ENCODE peak calls at places on chromosomes 2 and 18, in ten cellular contexts. K is A549; W is naive thymus-derived CD4-positive, alpha-beta T cell; B is cardiac fibroblast; I is aorta; O is right atrium auricular region; T is neural progenitor cell; X is fibroblast of lung; R is spleen; P is tibial nerve. C is an unnamed sample.
A peak's percentile ranks its signal among the peaks of the same experiment; 100 is the strongest.

GRCh38 chr2:126769118-126769517 is 113.2 kb downstream of the GYPC start:
- DNase-seq in R (peak; percentile 48), P (no peak), B (no peak), O (no peak), X (no peak), K (no peak), I (no peak), T (no peak), W (no peak), C (no peak)

GRCh38 chr2:144432921-144433320 is 87.0 kb downstream of the ZEB2 start:
- DNase-seq in K (no peak), B (no peak), R (no peak), W (no peak), X (no peak), P (no peak), O (no peak), T (no peak), I (no peak), C (no peak)

GRCh38 chr2:111701266-111701665 is 182.7 kb downstream of the ANAPC1 start:
- DNase-seq in T (no peak), K (no peak), O (no peak), P (no peak), X (no peak), W (no peak), B (no peak), R (no peak), I (no peak), C (no peak)

GRCh38 chr18:27966872-27967271 is 210.1 kb downstream of the CDH2 start:
- DNase-seq in I (no peak), K (no peak), T (no peak), B (no peak), W (no peak), P (no peak), X (no peak), O (no peak), R (no peak), C (no peak)

GRCh38 chr2:72887836-72888437 is 729 bp downstream of the SPR start:
- DNase-seq in T (peak; percentile 94), O (peak; percentile 93), B (peak; percentile 91), K (peak; percentile 85), X (peak; percentile 84), I (peak; percentile 97), W (peak; percentile 23), P (peak; percentile 88), R (peak; percentile 86), C (peak; percentile 63)

GRCh38 chr2:30958571-30959220 is 151.4 kb upstream of the CAPN13 start:
- DNase-seq in B (no peak), W (no peak), P (no peak), T (peak; percentile 22), K (no peak), O (no peak), I (no peak), X (no peak), R (no peak), C (no peak)

GRCh38 chr2:12854001-12854530 is 137.3 kb downstream of the TRIB2 start:
- DNase-seq in R (peak; percentile 74), T (no peak), P (no peak), B (no peak), I (no peak), K (no peak), W (no peak), O (no peak), X (no peak), C (no peak)

GRCh38 chr2:199339826-199340605 is 117.7 kb downstream of the SATB2 start:
- DNase-seq in I (no peak), R (no peak), B (no peak), K (no peak), T (no peak), X (peak; percentile 74), P (no peak), O (no peak), W (no peak), C (no peak)

GRCh38 chr2:25215948-25216679 is 47.7 kb upstream of the POMC start:
- DNase-seq in X (peak; percentile 69), B (peak; percentile 83), K (peak; percentile 58), T (peak; percentile 86), R (peak; percentile 97), P (peak; percentile 40), W (peak; percentile 73), O (peak; percentile 64), I (peak; percentile 92), C (no peak)

GRCh38 chr2:59025157-59025757 is 784.1 kb upstream of the FANCL start:
- DNase-seq in P (no peak), I (no peak), B (peak; percentile 44), R (peak; percentile 76), O (no peak), W (no peak), T (peak; percentile 75), K (no peak), X (peak; percentile 36), C (no peak)

GRCh38 chr2:46422717-46423394 is 56.5 kb upstream of the TMEM247 start:
- DNase-seq in B (no peak), P (no peak), O (no peak), W (no peak), R (no peak), I (no peak), X (peak; percentile 73), K (no peak), T (no peak), C (no peak)

GRCh38 chr2:150449856-150450255 is 37.6 kb downstream of the RND3 start:
- DNase-seq in W (no peak), T (no peak), R (no peak), K (no peak), B (no peak), I (no peak), P (no peak), O (no peak), X (no peak), C (no peak)

GRCh38 chr2:226052772-226053416 is 653.4 kb downstream of the NYAP2 start:
- DNase-seq in B (no peak), W (no peak), T (no peak), R (no peak), X (no peak), I (no peak), K (no peak), O (no peak), P (no peak), C (no peak)

GRCh38 chr2:106185475-106186184 is 8.5 kb downstream of the UXS1 start:
- DNase-seq in W (no peak), K (no peak), O (no peak), I (no peak), R (no peak), B (no peak), X (no peak), P (no peak), T (no peak), C (no peak)

GRCh38 chr2:123916512-123916911 is 108.6 kb upstream of the CNTNAP5 start:
- DNase-seq in O (no peak), K (no peak), R (no peak), W (no peak), T (no peak), P (no peak), X (no peak), I (no peak), B (peak; percentile 13), C (no peak)

GRCh38 chr18:58379443-58379842 is 249.4 kb downstream of the ALPK2 start:
- DNase-seq in X (no peak), B (no peak), P (no peak), O (peak; percentile 56), R (no peak), W (no peak), T (no peak), I (no peak), K (no peak), C (no peak)

GRCh38 chr18:79925656-79925979 is 25.8 kb downstream of the SLC66A2 start:
- DNase-seq in P (no peak), B (no peak), O (no peak), X (no peak), K (no peak), T (no peak), R (no peak), I (no peak), W (no peak), C (no peak)

GRCh38 chr18:75247601-75248421 is 37.2 kb downstream of the TSHZ1 start:
- DNase-seq in B (peak; percentile 69), R (no peak), P (no peak), X (peak; percentile 83), I (no peak), T (no peak), W (peak; percentile 43), K (no peak), O (no peak), C (peak; percentile 34)

GRCh38 chr2:223055140-223055539 is 3.1 kb downstream of the KCNE4 start:
- DNase-seq in T (no peak), W (no peak), I (no peak), O (no peak), R (no peak), K (no peak), X (peak; percentile 84), P (peak; percentile 59), B (peak; percentile 92), C (no peak)

DNA sequence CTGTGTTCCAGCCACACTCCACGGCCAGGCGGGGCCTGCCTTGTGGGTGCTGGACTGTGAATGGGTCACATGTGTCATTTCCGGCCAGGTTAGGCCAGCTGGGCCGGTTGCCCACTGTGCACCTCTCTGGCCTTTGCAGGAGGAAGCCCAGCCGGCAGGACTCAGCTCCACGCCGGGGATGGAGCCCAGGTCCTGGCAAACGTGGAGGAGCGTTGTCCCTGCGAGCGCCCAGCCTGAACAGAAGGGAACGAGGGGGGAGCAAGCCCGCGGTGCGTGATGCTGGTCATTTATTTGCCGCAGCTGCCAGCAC is 152.9 kb downstream of the PXDN start:
- DNase-seq in B (peak; percentile 26), K (no peak), I (peak; percentile 77), P (no peak), W (no peak), O (no peak), X (no peak), R (no peak), T (peak; percentile 19), C (no peak)
- H3K4me3 ChIP-seq in B (peak overlapping the region; percentile 5), K (no peak overlapping the region), I (no peak overlapping the region), P (no peak overlapping the region), W (no peak overlapping the region), O (no peak overlapping the region), X (no peak overlapping the region), R (no peak overlapping the region), T (no peak overlapping the region), C (peak overlapping the region; percentile 8)

GRCh38 chr2:157440404-157441071 is 3.4 kb downstream of the CYTIP start:
- DNase-seq in R (peak; percentile 75), P (no peak), O (no peak), T (no peak), X (no peak), I (no peak), W (no peak), B (no peak), K (no peak), C (no peak)
- H3K4me3 ChIP-seq in R (peak overlapping the region; percentile 54), P (peak overlapping the region; percentile 26), O (no peak overlapping the region), T (no peak overlapping the region), X (no peak overlapping the region), I (no peak overlapping the region), W (peak overlapping the region; percentile 97), B (no peak overlapping the region), K (no peak overlapping the region), C (no peak overlapping the region)

GRCh38 chr18:35242426-35242825 is 1.6 kb downstream of the ZNF397 start:
- DNase-seq in X (no peak), I (no peak), R (no peak), T (no peak), K (no peak), B (no peak), P (no peak), O (no peak), W (no peak), C (no peak)
- H3K4me3 ChIP-seq in X (no peak overlapping the region), I (no peak overlapping the region), R (no peak overlapping the region), T (peak overlapping the region; percentile 75), K (no peak overlapping the region), B (no peak overlapping the region), P (no peak overlapping the region), O (no peak overlapping the region), W (no peak overlapping the region), C (no peak overlapping the region)

GRCh38 chr2:20567159-20567925 is 83.6 kb downstream of the HS1BP3 start:
- DNase-seq in W (no peak), O (no peak), B (no peak), R (no peak), T (peak; percentile 93), I (peak; percentile 54), X (no peak), P (no peak), K (no peak), C (no peak)
- H3K4me3 ChIP-seq in W (no peak overlapping the region), O (no peak overlapping the region), B (no peak overlapping the region), R (no peak overlapping the region), T (no peak overlapping the region), I (no peak overlapping the region), X (no peak overlapping the region), P (no peak overlapping the region), K (no peak overlapping the region), C (no peak overlapping the region)

C was measured in astrocyte of the cerebellum.